ENCODE peak calls at places on chromosomes 12 and 14, in seven cellular contexts. E is activated CD4-positive, alpha-beta memory T cell treated with anti-CD3 and anti-CD28 coated beads for 36 hours; A is H54; F is body of pancreas; X is AG09309; U is cardiac muscle cell; Y is lower lobe of right lung. J is an unnamed sample.

GRCh38 chr12:53200458-53201169 is 6.4 kb downstream of the ITGB7 start:
- DNase-seq in E (peak; percentile 77), F (no peak), A (no peak), X (no peak), Y (no peak), U (no peak), J (no peak)

GRCh38 chr14:31125231-31125630 is 82.4 kb downstream of the HECTD1 start:
- DNase-seq in F (no peak), U (no peak), X (no peak), Y (no peak), E (no peak), A (no peak), J (no peak)

GRCh38 chr12:27076930-27077329 is 5.4 kb downstream of the C12orf71 start:
- DNase-seq in X (no peak), U (no peak), F (no peak), E (no peak), A (no peak), Y (no peak), J (no peak)

GRCh38 chr12:124517260-124518050 is 50.0 kb downstream of the NCOR2 start:
- DNase-seq in E (no peak), X (no peak), U (peak; percentile 66), A (no peak), F (peak; percentile 93), Y (peak; percentile 79), J (no peak)

GRCh38 chr14:101960225-101960624 is 4.1 kb upstream of the DYNC1H1 start:
- DNase-seq in F (no peak), Y (no peak), X (no peak), A (no peak), E (peak; percentile 39), U (peak; percentile 36), J (no peak)

GRCh38 chr14:101347893-101348777 is 213.2 kb upstream of the DIO3 start:
- DNase-seq in F (no peak), Y (no peak), E (no peak), A (no peak), U (no peak), X (no peak), J (no peak)

GRCh38 chr14:78232666-78233065 is 62.5 kb downstream of the NRXN3 start:
- DNase-seq in F (no peak), A (no peak), U (no peak), X (no peak), E (no peak), Y (no peak), J (no peak)

GRCh38 chr12:2642176-2642892 is 152.4 kb upstream of the FKBP4 start:
- DNase-seq in U (no peak), X (no peak), A (no peak), E (peak; percentile 20), F (no peak), Y (no peak), J (no peak)

GRCh38 chr14:104939666-104940410 is 15.2 kb downstream of the PLD4 start:
- DNase-seq in U (no peak), F (no peak), X (no peak), Y (peak; percentile 42), E (no peak), A (no peak), J (no peak)

GRCh38 chr14:69346710-69347109 is 51.4 kb downstream of the ERH start:
- DNase-seq in A (no peak), U (peak; percentile 44), E (peak; percentile 26), Y (no peak), F (peak; percentile 23), X (no peak), J (no peak)

GRCh38 chr12:66152732-66153131 is 17.1 kb downstream of the TMBIM4 start:
- DNase-seq in A (no peak), F (no peak), Y (no peak), X (peak; percentile 17), U (peak; percentile 47), E (no peak), J (no peak)

GRCh38 chr12:26245175-26245942 is 50.0 kb downstream of the SSPN start:
- DNase-seq in A (no peak), F (no peak), U (no peak), X (no peak), Y (no peak), E (no peak), J (no peak)

GRCh38 chr14:41925409-41925808 is 318.7 kb downstream of the LRFN5 start:
- DNase-seq in Y (no peak), E (no peak), X (no peak), U (peak; percentile 56), F (no peak), A (no peak), J (peak; percentile 5)

GRCh38 chr12:124082012-124082411 is 109.0 kb downstream of the ZNF664 start:
- DNase-seq in Y (no peak), X (no peak), E (no peak), F (no peak), U (no peak), A (no peak), J (no peak)

GRCh38 chr12:56601503-56601902 is 28.6 kb downstream of the BAZ2A start:
- DNase-seq in A (no peak), F (no peak), E (peak; percentile 47), U (no peak), X (no peak), Y (no peak), J (no peak)

GRCh38 chr14:52150162-52150561 is 81.3 kb upstream of the NID2 start:
- DNase-seq in F (no peak), U (no peak), E (no peak), Y (no peak), A (no peak), X (no peak), J (no peak)

GRCh38 chr12:1115471-1116242 is 124.6 kb downstream of the ERC1 start:
- DNase-seq in F (no peak), E (no peak), X (peak; percentile 44), A (peak; percentile 15), U (peak; percentile 13), Y (no peak), J (no peak)

GRCh38 chr12:34398706-34399630 is 376.7 kb downstream of the ALG10 start:
- DNase-seq in U (no peak), F (peak; percentile 1), E (peak; percentile 3), X (no peak), A (no peak), Y (peak; percentile 27), J (no peak)

GRCh38 chr12:22729431-22729830 is 104.5 kb downstream of the ETNK1 start:
- DNase-seq in Y (no peak), U (no peak), E (no peak), A (no peak), F (no peak), X (no peak), J (no peak)

GRCh38 chr14:92651793-92652382 is 96.5 kb downstream of the LGMN start:
- DNase-seq in U (no peak), F (no peak), A (no peak), Y (peak; percentile 89), X (no peak), E (peak; percentile 60), J (no peak)

GRCh38 chr14:90388437-90388836 is 8.4 kb upstream of the CALM1 start:
- DNase-seq in X (no peak), A (peak; percentile 78), E (peak; percentile 38), U (peak; percentile 70), Y (no peak), F (peak; percentile 70), J (peak; percentile 67)

GRCh38 chr14:77154421-77154820 is 12.8 kb upstream of the ZDHHC22 start:
- DNase-seq in A (no peak), U (no peak), Y (no peak), E (no peak), F (no peak), X (no peak), J (no peak)

GRCh38 chr14:39169541-39169900 is 612 bp downstream of the TRAPPC6B start:
- DNase-seq in X (no peak), A (no peak), F (peak; percentile 24), U (no peak), Y (no peak), E (no peak), J (no peak)

GRCh38 chr14:96146131-96146771 is 58.4 kb upstream of the BDKRB2 start:
- DNase-seq in A (no peak), X (peak; percentile 71), Y (no peak), F (peak; percentile 61), U (peak; percentile 69), E (no peak), J (peak; percentile 54)

GRCh38 chr12:59111873-59112272 is 191.6 kb upstream of the LRIG3 start:
- DNase-seq in A (no peak), X (no peak), Y (no peak), E (no peak), F (no peak), U (no peak), J (no peak)

GRCh38 chr14:62819931-62820330 is 225.3 kb downstream of the KCNH5 start:
- DNase-seq in Y (no peak), A (no peak), E (no peak), F (no peak), U (peak; percentile 4), X (no peak), J (no peak)

GRCh38 chr14:91830777-91831176 is 36.6 kb downstream of the TC2N start:
- DNase-seq in A (no peak), F (peak; percentile 68), Y (peak; percentile 58), X (no peak), U (no peak), E (peak; percentile 46), J (no peak)

GRCh38 chr12:92349635-92350034 is 204.0 kb upstream of the BTG1 start:
- DNase-seq in U (no peak), X (no peak), E (no peak), F (no peak), A (no peak), Y (no peak), J (no peak)

GRCh38 chr12:89073027-89073398 is 279.3 kb downstream of the DUSP6 start:
- DNase-seq in F (peak; percentile 38), A (no peak), X (peak; percentile 64), U (peak; percentile 27), E (peak; percentile 48), Y (no peak), J (peak; percentile 49)

GRCh38 chr14:54857830-54858269 is 44.8 kb downstream of the GCH1 start:
- DNase-seq in U (peak; percentile 61), E (no peak), A (no peak), Y (no peak), F (no peak), X (no peak), J (no peak)

GRCh38 chr14:38835874-38836273 is 267.2 kb downstream of the SEC23A start:
- DNase-seq in F (no peak), U (no peak), A (no peak), Y (no peak), X (no peak), E (no peak), J (no peak)

GRCh38 chr14:93017341-93017797 is 94.4 kb downstream of the CHGA start:
- DNase-seq in F (peak; percentile 72), A (no peak), E (no peak), U (no peak), X (no peak), Y (no peak), J (no peak)

GRCh38 chr14:89420502-89420901 is 3.5 kb upstream of the FOXN3 start:
- DNase-seq in F (no peak), X (no peak), Y (no peak), U (no peak), E (no peak), A (no peak), J (no peak)

GRCh38 chr12:93318720-93319522 is 58.8 kb upstream of the NUDT4 start:
- DNase-seq in U (no peak), F (no peak), X (no peak), A (no peak), Y (no peak), E (no peak), J (peak; percentile 39)

GRCh38 chr14:68239988-68240387 is 420.4 kb downstream of the RAD51B start:
- DNase-seq in Y (no peak), F (no peak), E (no peak), X (no peak), A (no peak), U (no peak), J (no peak)